ENCODE peak calls at places on chromosomes 7 and 10, in nine cellular contexts. A is cardiac fibroblast, Z is LoVo, V is fibroblast of the conjunctiva, N is AG04450, I is germinal center, U is pancreas, L is iPS-NIHi11, S is neuronal stem cell. W is an unnamed sample.
A peak's percentile ranks its signal among the peaks of the same experiment; 100 is the strongest.

GRCh38 chr10:67668448-67668847 is 27.5 kb downstream of the CTNNA3 start:
- DNase-seq in A (peak; percentile 25), Z (no peak), V (no peak), N (no peak), I (no peak), U (no peak), L (no peak), S (no peak), W (no peak)

GRCh38 chr7:132135986-132136385 is 440.3 kb downstream of the PLXNA4 start:
- DNase-seq in A (no peak), Z (no peak), V (no peak), N (no peak), I (no peak), U (no peak), L (no peak), S (no peak), W (no peak)

GRCh38 chr10:43253461-43254198 is 13.2 kb downstream of the RASGEF1A start:
- DNase-seq in A (no peak), Z (no peak), V (no peak), N (no peak), I (no peak), U (peak; percentile 3), L (peak; percentile 8), S (no peak), W (no peak)

GRCh38 chr7:130838738-130839137 is 104.7 kb upstream of the KLF14 start:
- DNase-seq in A (peak; percentile 97), Z (peak; percentile 77), V (peak; percentile 75), N (peak; percentile 89), I (no peak), U (no peak), L (no peak), S (no peak), W (no peak)

GRCh38 chr10:78981970-78982281 is 86.8 kb upstream of the ZMIZ1 start:
- DNase-seq in A (no peak), Z (no peak), V (no peak), N (no peak), I (no peak), U (no peak), L (peak; percentile 78), S (no peak), W (no peak)

GRCh38 chr10:131213651-131214505 is 97.6 kb downstream of the TCERG1L start:
- DNase-seq in A (no peak), Z (no peak), V (no peak), N (no peak), I (no peak), U (no peak), L (no peak), S (no peak), W (no peak)

GRCh38 chr10:68073631-68074403 is 1.3 kb downstream of the HERC4 start:
- DNase-seq in A (peak; percentile 47), Z (no peak), V (no peak), N (no peak), I (peak; percentile 12), U (no peak), L (no peak), S (no peak), W (no peak)

GRCh38 chr7:129875745-129876411 is 76.9 kb downstream of the UBE2H start:
- DNase-seq in A (peak; percentile 81), Z (no peak), V (no peak), N (no peak), I (no peak), U (no peak), L (no peak), S (no peak), W (no peak)

GRCh38 chr10:16673443-16673842 is 143.8 kb downstream of the RSU1 start:
- DNase-seq in A (no peak), Z (no peak), V (no peak), N (no peak), I (no peak), U (no peak), L (no peak), S (no peak), W (no peak)

GRCh38 chr7:121537031-121537430 is 140.9 kb upstream of the FAM3C start:
- DNase-seq in A (no peak), Z (no peak), V (no peak), N (no peak), I (no peak), U (no peak), L (no peak), S (no peak), W (no peak)

W was measured in iPS DF 6.9.